ENCODE peak calls at places on chromosomes 16 and 17, in four cellular contexts. X is left ventricle myocardium inferior; T is CD4-positive, alpha-beta memory T cell; R is ascending aorta. D is an unnamed sample. For H3K4me1, the result is how much of the 10 kb centered on the place peaks cover.

GRCh38 chr16:73152731-73153130 is 104.8 kb upstream of the ZFHX3 start:
- DNase-seq in X (no peak), T (no peak), R (no peak), D (no peak)

GRCh38 chr16:75029854-75030253 is 31.0 kb downstream of the ZNRF1 start:
- DNase-seq in X (no peak), T (no peak), R (no peak), D (no peak)

GRCh38 chr16:56682703-56683397 is 580 bp downstream of the MT1X start:
- DNase-seq in X (no peak), T (no peak), R (no peak), D (no peak)

GRCh38 chr17:77346765-77347164 is 206.0 kb downstream of the SEC14L1 start:
- DNase-seq in X (no peak), T (no peak), R (no peak), D (no peak)

GRCh38 chr17:21008516-21008915 is 34.3 kb downstream of the USP22 start:
- DNase-seq in X (no peak), T (no peak), R (no peak), D (no peak)

GRCh38 chr17:45018514-45019176 is 32.8 kb downstream of the DCAKD start:
- DNase-seq in X (peak), T (no peak), R (no peak), D (no peak)

GRCh38 chr16:30710971-30711370 is 12.0 kb downstream of the SRCAP start:
- DNase-seq in X (no peak), T (no peak), R (no peak), D (no peak)

GRCh38 chr16:13307861-13308260 is 406.5 kb downstream of the SHISA9 start:
- DNase-seq in X (no peak), T (no peak), R (no peak), D (no peak)

GRCh38 chr16:80569440-80570105 is 28.8 kb downstream of the DYNLRB2 start:
- DNase-seq in X (no peak), T (peak), R (no peak), D (no peak)

GRCh38 chr17:21119247-21119944 is 7.4 kb upstream of the DHRS7B start:
- DNase-seq in X (peak), T (peak), R (peak), D (peak)

GRCh38 chr17:57584050-57584551 is 161.0 kb downstream of the CCDC182 start:
- DNase-seq in X (peak), T (no peak), R (no peak), D (no peak)

GRCh38 chr17:72407336-72408121 is 286.7 kb downstream of the SOX9 start:
- DNase-seq in X (peak), T (no peak), R (peak), D (no peak)

GRCh38 chr16:4664538-4665418 is 28.6 kb upstream of the NUDT16L1 start:
- DNase-seq in X (peak), T (peak), R (no peak), D (no peak)

GRCh38 chr17:48985436-48986245 is 11.5 kb upstream of the IGF2BP1 start:
- DNase-seq in X (no peak), T (no peak), R (no peak), D (no peak)

GRCh38 chr16:80369559-80369958 is 171.2 kb upstream of the DYNLRB2 start:
- DNase-seq in X (no peak), T (no peak), R (no peak), D (no peak)

GRCh38 chr17:45342306-45342705 is 25.5 kb upstream of the MAP3K14 start:
- DNase-seq in X (no peak), T (no peak), R (no peak), D (no peak)

DNA sequence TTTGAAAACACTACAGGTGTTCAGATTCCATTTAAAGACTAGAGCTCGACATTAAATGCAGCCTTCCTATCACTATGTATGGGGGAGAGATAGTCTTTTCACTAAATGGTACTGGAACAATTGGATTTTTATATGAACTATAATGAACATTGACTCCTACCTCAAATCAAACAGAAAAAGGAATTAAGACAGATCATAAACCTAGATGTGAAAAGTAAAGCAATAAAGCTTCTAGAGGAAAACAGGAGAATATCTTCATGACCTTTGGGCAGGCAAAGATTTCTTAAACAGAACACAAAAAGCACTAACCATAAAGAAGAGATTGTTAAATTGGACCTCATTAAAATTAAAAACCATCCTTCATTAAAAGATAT is 18.8 kb upstream of the NOS2 start:
- DNase-seq in X (no peak), T (no peak), R (no peak), D (no peak)
- H3K4me3 ChIP-seq in X (no peak), T (no peak), R (no peak), D (no peak)

DNA sequence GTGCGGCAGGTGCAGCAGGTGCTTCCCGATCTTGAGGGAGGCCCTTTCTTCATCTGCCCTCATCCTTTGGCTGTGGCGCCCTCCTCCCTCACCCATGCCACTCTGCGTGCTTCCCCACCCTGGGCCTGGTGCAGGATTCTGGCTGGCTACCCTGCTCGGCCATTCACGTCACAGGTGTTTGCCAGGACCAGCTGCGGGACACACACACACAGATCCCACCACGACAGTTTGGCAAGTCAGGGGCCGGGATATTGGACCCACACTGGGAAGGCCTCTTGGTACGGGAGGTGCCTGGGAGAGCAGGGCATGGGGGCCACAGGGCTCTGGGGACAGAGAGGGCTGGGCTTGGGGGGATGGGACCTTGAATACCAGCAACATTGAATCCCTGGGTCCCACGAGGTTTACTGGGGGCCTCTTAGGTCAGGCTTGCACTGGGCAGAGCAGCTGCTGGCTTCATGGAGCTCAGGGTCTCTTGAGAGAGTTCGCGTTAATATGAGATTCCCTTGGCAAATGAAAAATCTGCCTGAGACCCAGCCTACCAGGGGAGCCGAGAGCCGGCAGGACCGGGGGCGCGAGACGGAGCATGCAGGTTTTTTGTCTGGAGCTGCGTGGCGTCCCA is 15.1 kb downstream of the ADCY7 start:
- DNase-seq in X (no peak), T (no peak), R (no peak), D (no peak)
- H3K4me1 ChIP-seq in X (under half), T (half or more), R (under half), D (under half)

GRCh38 chr16:19235886-19236285 is 49.6 kb upstream of the CLEC19A start:
- DNase-seq in X (no peak), T (no peak), R (no peak), D (no peak)
- H3K4me3 ChIP-seq in X (no peak), T (no peak), R (no peak), D (no peak)

GRCh38 chr17:66779186-66779585 is 55.7 kb upstream of the CACNG5 start:
- DNase-seq in X (no peak), T (no peak), R (no peak), D (no peak)

GRCh38 chr17:66778531-66778930 is 56.4 kb upstream of the CACNG5 start:
- DNase-seq in X (no peak), T (no peak), R (no peak), D (no peak)

GRCh38 chr17:66782866-66783265 is 52.1 kb upstream of the CACNG5 start:
- DNase-seq in X (no peak), T (no peak), R (no peak), D (no peak)

GRCh38 chr17:66783656-66784381 is 51.1 kb upstream of the CACNG5 start:
- DNase-seq in X (no peak), T (no peak), R (no peak), D (no peak)

GRCh38 chr17:66781135-66781534 is 53.8 kb upstream of the CACNG5 start:
- DNase-seq in X (no peak), T (no peak), R (no peak), D (no peak)
- H3K4me1 ChIP-seq in X (under half), T (under half), R (under half), D (under half)

DNA sequence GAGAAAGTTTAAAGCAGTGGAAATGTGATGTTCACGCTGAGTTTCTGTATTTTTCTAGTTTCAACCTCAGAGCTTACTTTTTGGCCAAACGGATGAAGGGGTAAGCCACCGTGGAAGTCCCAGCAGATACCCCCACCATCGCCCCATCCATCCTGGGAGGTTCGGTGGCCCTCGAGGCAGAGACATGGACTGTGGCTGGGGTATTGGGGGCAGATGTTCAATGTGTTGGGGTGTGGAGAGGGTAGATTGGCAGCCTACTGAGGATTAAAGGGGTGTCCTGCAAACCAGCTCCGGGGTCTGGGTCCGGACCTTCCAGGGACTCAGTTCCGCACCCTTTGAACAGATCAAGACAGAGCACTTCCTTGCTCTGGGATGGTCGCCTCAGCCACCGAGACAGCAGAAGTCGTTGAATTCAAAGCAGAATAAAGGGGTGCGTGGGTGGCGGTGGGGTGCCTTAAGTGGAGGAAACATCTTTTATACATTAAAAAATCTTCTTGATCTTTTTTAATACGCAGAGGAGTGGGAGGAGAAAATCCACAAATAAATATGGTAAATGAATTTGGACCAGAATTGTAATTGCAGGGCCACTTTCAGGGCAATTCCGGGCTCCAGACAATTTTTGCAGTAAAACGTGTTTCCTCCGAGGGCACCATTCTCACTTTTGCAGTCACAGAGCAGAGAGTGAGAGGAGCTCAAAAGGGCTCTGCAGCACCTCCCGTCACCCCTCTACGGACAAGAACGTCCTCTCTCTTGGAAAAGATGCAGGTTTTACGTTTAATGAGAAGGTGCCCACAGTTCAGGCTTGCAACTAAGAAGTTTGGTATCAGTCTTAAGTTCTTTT is 8.2 kb upstream of the CBX8 start:
- DNase-seq in X (no peak), T (no peak), R (no peak), D (no peak)
- H3K4me3 ChIP-seq in X (no peak), T (no peak), R (no peak), D (no peak)

GRCh38 chr17:19386974-19387920 is at the start of gene MFAP4:
- DNase-seq in X (peak), T (no peak), R (no peak), D (no peak)

GRCh38 chr17:19386276-19386863 is 620 bp downstream of the MFAP4 start:
- DNase-seq in X (peak), T (no peak), R (no peak), D (peak)

GRCh38 chr17:19382581-19383444 is 4.2 kb downstream of the MFAP4 start:
- DNase-seq in X (no peak), T (no peak), R (no peak), D (no peak)

GRCh38 chr17:19383681-19384470 is 3.1 kb downstream of the MFAP4 start:
- DNase-seq in X (peak), T (no peak), R (no peak), D (no peak)

GRCh38 chr17:19384723-19385391 is 2.1 kb downstream of the MFAP4 start:
- DNase-seq in X (peak), T (no peak), R (peak), D (peak)
- H3K4me1 ChIP-seq in X (half or more), T (under half), R (half or more), D (under half)

GRCh38 chr16:2671741-2672140 is 10.6 kb upstream of the KCTD5 start:
- DNase-seq in X (no peak), T (no peak), R (no peak), D (no peak)
- H3K4me3 ChIP-seq in X (peak), T (no peak), R (peak), D (no peak)

DNA sequence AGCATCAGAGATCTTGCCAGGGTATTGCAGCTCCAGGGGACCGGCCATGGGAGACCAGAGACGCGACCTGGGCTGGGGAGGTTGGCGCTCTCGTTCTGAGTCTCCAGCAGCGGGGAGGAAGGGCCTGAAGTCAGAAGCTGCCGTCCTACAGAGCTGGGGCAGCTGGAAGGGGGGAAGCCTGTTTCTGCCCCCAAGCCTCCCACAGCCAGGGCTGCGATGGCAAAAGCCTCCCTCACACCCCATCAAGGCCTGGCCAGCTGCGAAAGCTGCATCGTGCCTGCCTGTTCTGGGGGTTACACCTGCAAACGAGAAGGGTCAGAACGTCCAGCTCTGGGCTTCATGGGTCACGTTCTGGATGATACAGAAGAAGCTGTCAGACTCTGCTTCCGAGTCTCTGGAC is 26.1 kb downstream of the MAPK8IP3 start:
- DNase-seq in X (no peak), T (no peak), R (no peak), D (no peak)
- H3K4me1 ChIP-seq in X (under half), T (under half), R (under half), D (under half)

DNA sequence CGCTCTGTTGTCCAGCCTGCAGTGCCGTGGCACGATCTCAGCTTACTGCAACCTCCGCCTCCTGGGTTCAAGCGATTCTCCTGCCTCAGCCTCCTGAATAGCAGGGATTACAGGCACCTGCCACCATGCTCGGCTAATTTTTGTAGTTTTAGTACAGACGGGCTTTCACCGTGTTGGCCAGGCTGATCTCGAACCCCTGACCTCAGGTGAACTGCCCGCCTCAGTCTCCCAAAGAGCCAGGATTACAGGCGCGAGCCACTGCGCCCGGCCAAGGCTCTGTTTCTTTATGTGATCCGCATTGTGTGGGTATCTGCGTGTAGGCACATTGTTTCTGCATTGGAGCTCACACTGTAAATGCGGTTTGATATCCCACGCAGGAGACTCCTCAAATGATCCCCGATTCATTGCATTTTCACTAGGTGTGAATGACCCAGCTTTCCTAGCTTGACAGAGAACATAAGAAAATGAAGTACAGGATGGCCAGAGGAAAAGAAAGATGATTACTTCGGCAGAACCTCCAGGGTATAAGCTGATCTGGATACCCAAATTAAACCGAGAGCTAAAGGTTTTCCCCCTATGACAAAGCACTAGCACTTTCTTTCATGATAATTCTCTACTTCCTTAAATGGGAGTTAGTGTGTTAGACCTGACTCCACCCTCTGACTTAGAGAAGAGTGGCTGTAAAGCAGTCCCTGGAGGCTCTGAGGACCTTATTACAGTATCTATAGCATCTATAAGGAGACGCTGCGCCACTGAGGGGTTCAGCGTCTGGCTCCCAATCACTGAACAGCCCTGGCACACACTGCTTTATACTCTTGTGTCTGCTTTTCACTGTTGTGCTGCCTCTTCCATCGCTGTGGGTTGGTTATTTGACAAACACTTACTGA is 17.3 kb downstream of the COTL1 start:
- DNase-seq in X (no peak), T (peak), R (no peak), D (no peak)
- H3K4me3 ChIP-seq in X (no peak), T (peak), R (no peak), D (no peak)

D was measured in gastrocnemius medialis.